ENCODE peak calls at places on chromosomes 2 and 18, in ten cellular contexts. W is tibial artery, F is lower lobe of right lung, V is hepatocyte, Y is K562, R is uterus, A is choroid plexus epithelial cell, T is transverse colon, P is IMR-90, G is thoracic aorta. Z is an unnamed sample.

GRCh38 chr2:147773479-147773878 is 71.3 kb upstream of the ACVR2A start:
- DNase-seq in Y (no peak), A (no peak), V (no peak), P (no peak), T (no peak), W (no peak), R (no peak), G (no peak), F (no peak), Z (no peak)

GRCh38 chr18:2326999-2327398 is 244.3 kb downstream of the METTL4 start:
- DNase-seq in V (no peak), Y (no peak), P (no peak), T (no peak), W (no peak), G (no peak), A (peak; percentile 47), F (no peak), R (no peak), Z (no peak)

GRCh38 chr18:46632401-46633089 is 24.5 kb downstream of the LOXHD1 start:
- DNase-seq in P (peak; percentile 17), F (no peak), A (peak; percentile 28), Y (no peak), R (no peak), V (no peak), T (no peak), G (no peak), W (no peak), Z (no peak)

GRCh38 chr2:112547333-112547732 is 5.1 kb downstream of the POLR1B start:
- DNase-seq in G (no peak), W (no peak), T (no peak), Y (no peak), V (peak; percentile 20), R (no peak), P (peak; percentile 67), F (no peak), A (peak; percentile 92), Z (no peak)

GRCh38 chr2:237475704-237476107 is 11.3 kb upstream of the MLPH start:
- DNase-seq in A (peak; percentile 75), F (peak; percentile 79), T (no peak), R (no peak), V (peak; percentile 49), G (no peak), W (no peak), P (peak; percentile 60), Y (peak; percentile 16), Z (no peak)

GRCh38 chr2:160140471-160140870 is 59.6 kb downstream of the ITGB6 start:
- DNase-seq in V (no peak), T (no peak), G (no peak), P (peak; percentile 21), R (no peak), Y (no peak), W (no peak), F (no peak), A (peak; percentile 38), Z (no peak)

GRCh38 chr2:163748420-163748819 is 12.6 kb upstream of the FIGN start:
- DNase-seq in P (no peak), V (no peak), A (no peak), F (no peak), W (no peak), G (no peak), T (no peak), Y (no peak), R (no peak), Z (no peak)

GRCh38 chr2:237473474-237474453 is 13.3 kb upstream of the MLPH start:
- DNase-seq in G (no peak), T (no peak), Y (no peak), P (peak; percentile 67), F (peak; percentile 89), W (no peak), R (no peak), A (peak; percentile 89), V (no peak), Z (no peak)

GRCh38 chr2:238423561-238424312 is 3.0 kb upstream of the ASB1 start:
- DNase-seq in T (no peak), R (no peak), A (no peak), V (no peak), P (peak; percentile 53), Y (no peak), G (no peak), W (no peak), F (no peak), Z (no peak)

GRCh38 chr2:9256570-9257043 is 50.0 kb downstream of the ASAP2 start:
- DNase-seq in V (no peak), G (no peak), F (no peak), P (no peak), W (no peak), R (no peak), Y (no peak), T (no peak), A (no peak), Z (no peak)

GRCh38 chr2:42569116-42569711 is 782 bp downstream of the MTA3 start:
- DNase-seq in A (peak; percentile 47), T (peak; percentile 24), V (peak; percentile 48), R (peak; percentile 38), P (peak; percentile 12), F (no peak), G (no peak), Y (peak; percentile 68), W (no peak), Z (peak; percentile 23)

GRCh38 chr2:204544961-204545860 is at the start of gene PARD3B:
- DNase-seq in W (peak; percentile 75), F (peak; percentile 76), G (no peak), R (peak; percentile 44), T (peak; percentile 65), V (peak; percentile 87), P (peak; percentile 62), Y (peak; percentile 8), A (peak; percentile 59), Z (peak; percentile 21)

GRCh38 chr2:42135381-42136312 is 33.5 kb upstream of the EML4 start:
- DNase-seq in T (no peak), Y (no peak), F (no peak), V (no peak), R (no peak), G (no peak), A (no peak), P (no peak), W (no peak), Z (no peak)

GRCh38 chr2:126890136-126890961 is 8.3 kb upstream of the TEX51 start:
- DNase-seq in G (no peak), P (no peak), A (no peak), V (no peak), R (peak; percentile 2), W (peak; percentile 54), F (no peak), Y (no peak), T (no peak), Z (no peak)

GRCh38 chr2:170680172-170680913 is 34.8 kb upstream of the SP5 start:
- DNase-seq in Y (no peak), G (no peak), T (no peak), V (no peak), R (no peak), W (no peak), A (no peak), F (no peak), P (no peak), Z (peak; percentile 19)

DNA sequence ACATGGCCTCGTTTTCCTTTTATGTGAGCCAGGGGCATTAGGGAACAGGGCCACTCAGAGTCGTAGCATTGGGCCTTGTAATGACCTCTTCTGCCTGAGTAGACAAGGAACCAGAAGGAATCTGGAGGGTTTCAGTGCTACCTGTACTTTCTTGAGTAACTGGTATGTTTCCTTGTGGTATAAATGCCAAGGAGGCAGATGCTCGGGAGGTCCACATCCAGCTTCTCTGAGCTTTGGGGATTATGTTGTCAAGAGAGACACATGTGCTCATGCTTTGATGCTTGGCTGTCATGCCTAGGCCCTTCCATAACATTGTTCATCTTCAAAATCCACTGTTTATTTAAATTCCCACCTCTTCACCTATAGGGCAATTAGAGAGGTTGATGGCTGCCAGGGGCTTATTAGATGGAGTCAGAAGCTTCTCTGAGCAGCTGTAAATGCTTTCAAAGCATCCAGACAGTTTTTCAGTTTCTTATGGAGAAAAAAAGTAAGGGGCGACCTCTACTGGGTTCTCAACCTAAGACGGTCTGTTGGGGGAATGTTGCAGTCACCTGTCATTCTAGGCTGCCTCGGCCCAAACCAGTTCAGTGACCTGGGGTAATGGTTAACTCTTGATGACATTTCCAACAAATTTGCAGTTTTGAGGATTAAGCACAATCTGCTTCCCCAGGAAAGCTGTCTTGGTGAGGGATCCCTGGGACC is 26.5 kb downstream of the FOSL2 start:
- DNase-seq in Y (no peak), G (no peak), T (peak; percentile 4), A (no peak), W (peak; percentile 51), P (no peak), F (no peak), V (no peak), R (no peak), Z (no peak)
- TF ChIP-seq CTCF in Y (peak; percentile 16), G (no peak), T (no peak), A (peak; percentile 6), W (no peak), P (no peak), F (no peak), V (peak; percentile 21), R (no peak), Z (peak; percentile 33)

GRCh38 chr18:9924371-9924943 is 10.6 kb downstream of the VAPA start:
- DNase-seq in W (no peak), T (no peak), A (no peak), P (no peak), F (no peak), Y (no peak), G (no peak), R (no peak), V (no peak), Z (no peak)
- H3K4me3 ChIP-seq in W (no peak overlapping the region), T (no peak overlapping the region), A (no peak overlapping the region), P (no peak overlapping the region), F (no peak overlapping the region), Y (no peak overlapping the region), G (peak overlapping the region; percentile 34), R (no peak overlapping the region), V (no peak overlapping the region), Z (no peak overlapping the region)

GRCh38 chr2:235642446-235643107 is 148.7 kb downstream of the AGAP1 start:
- DNase-seq in G (no peak), W (no peak), P (peak; percentile 82), Y (no peak), R (no peak), T (no peak), A (peak; percentile 66), F (no peak), V (no peak), Z (no peak)
- TF ChIP-seq CTCF in G (no peak), W (no peak), P (no peak), Y (no peak), R (no peak), T (no peak), A (peak; percentile 43), F (peak; percentile 11), V (no peak), Z (no peak)

DNA sequence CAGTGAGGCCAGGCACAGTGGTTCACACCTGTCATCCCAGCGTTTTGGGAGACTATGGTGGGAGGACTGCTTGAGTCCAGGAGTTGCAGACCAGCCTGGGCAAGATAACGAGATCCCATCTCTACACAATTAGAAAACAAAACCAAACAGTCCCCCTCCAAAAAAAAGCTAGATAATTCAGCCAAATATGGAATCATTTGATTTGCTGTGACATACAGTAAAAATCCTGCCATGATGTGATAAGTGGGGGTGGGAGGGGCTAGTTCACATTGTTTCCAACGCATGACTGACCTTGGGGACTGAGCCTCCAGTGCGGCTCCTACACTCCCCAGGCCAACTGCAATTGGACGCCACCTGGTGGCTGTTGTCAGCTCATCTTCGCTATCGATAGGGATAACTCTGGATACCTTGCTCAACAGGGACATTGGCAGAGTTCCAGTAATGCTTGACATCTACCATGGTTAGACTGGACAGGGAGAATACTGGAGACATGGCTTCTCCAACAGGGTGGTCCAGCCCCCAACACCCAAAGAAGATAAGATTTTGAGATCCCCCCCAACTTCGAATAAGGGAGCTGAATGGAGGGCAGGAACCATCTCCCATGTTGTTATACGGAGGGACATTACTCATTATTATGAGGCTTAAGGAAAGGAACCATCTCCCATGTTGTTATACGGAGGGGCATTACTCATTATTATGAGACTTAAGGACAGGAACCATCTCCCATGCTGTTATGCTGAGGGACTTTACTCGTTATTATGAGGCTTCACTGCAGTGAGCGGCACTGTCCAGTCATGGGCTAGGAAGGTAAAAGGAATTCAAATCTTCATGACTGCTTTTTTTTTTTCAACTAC is 135.9 kb downstream of the TGIF1 start:
- DNase-seq in V (peak; percentile 92), T (peak; percentile 90), R (peak; percentile 69), P (peak; percentile 78), F (peak; percentile 89), G (peak; percentile 41), A (peak; percentile 87), W (peak; percentile 79), Y (peak; percentile 90), Z (no peak)
- H3K4me3 ChIP-seq in V (no peak overlapping the region), T (no peak overlapping the region), R (no peak overlapping the region), P (no peak overlapping the region), F (no peak overlapping the region), G (no peak overlapping the region), A (no peak overlapping the region), W (no peak overlapping the region), Y (no peak overlapping the region), Z (no peak overlapping the region)

Z was measured in GM06990.